ENCODE peak calls at places on chromosomes 1 and 21, in ten cellular contexts. O, Z, H, P, Y, V, W, M, D and Q are unnamed samples.

GRCh38 chr1:240094043-240094722 is 2.5 kb downstream of the FMN2 start:
- DNase-seq in O (no peak), Z (no peak), H (no peak), P (no peak), Y (no peak), V (no peak), W (no peak), M (no peak), D (no peak), Q (no peak)

GRCh38 chr1:162072770-162073169 is 3.3 kb downstream of the NOS1AP start:
- DNase-seq in O (no peak), Z (no peak), H (no peak), P (no peak), Y (no peak), V (no peak), W (no peak), M (no peak), D (no peak), Q (no peak)

GRCh38 chr1:204494281-204495077 is at the start of gene PIK3C2B:
- DNase-seq in O (peak), Z (peak), H (peak), P (peak), Y (no peak), V (peak), W (peak), M (peak), D (peak), Q (peak)

GRCh38 chr1:14738235-14738634 is 139.8 kb downstream of the KAZN start:
- DNase-seq in O (no peak), Z (no peak), H (no peak), P (no peak), Y (no peak), V (no peak), W (peak), M (no peak), D (no peak), Q (no peak)

GRCh38 chr1:162736184-162736583 is 54.3 kb upstream of the HSD17B7 start:
- DNase-seq in O (no peak), Z (no peak), H (no peak), P (no peak), Y (no peak), V (no peak), W (no peak), M (no peak), D (no peak), Q (no peak)

GRCh38 chr1:12057382-12057781 is 5.7 kb upstream of the TNFRSF8 start:
- DNase-seq in O (no peak), Z (no peak), H (no peak), P (no peak), Y (no peak), V (no peak), W (peak), M (no peak), D (no peak), Q (no peak)

GRCh38 chr1:181262069-181262468 is 173.6 kb downstream of the IER5 start:
- DNase-seq in O (no peak), Z (no peak), H (no peak), P (no peak), Y (no peak), V (no peak), W (no peak), M (no peak), D (no peak), Q (no peak)

GRCh38 chr1:238681451-238681850 is 704.9 kb upstream of the CHRM3 start:
- DNase-seq in O (no peak), Z (no peak), H (no peak), P (no peak), Y (no peak), V (no peak), W (no peak), M (peak), D (no peak), Q (no peak)

GRCh38 chr1:103144681-103145080 is 36.4 kb upstream of the COL11A1 start:
- DNase-seq in O (no peak), Z (no peak), H (no peak), P (no peak), Y (no peak), V (no peak), W (no peak), M (no peak), D (no peak), Q (no peak)

GRCh38 chr1:208233546-208233945 is 10.6 kb downstream of the PLXNA2 start:
- DNase-seq in O (peak), Z (no peak), H (peak), P (no peak), Y (no peak), V (no peak), W (no peak), M (no peak), D (peak), Q (no peak)

GRCh38 chr1:86470859-86471258 is 2.1 kb downstream of the CLCA1 start:
- DNase-seq in O (no peak), Z (no peak), H (no peak), P (no peak), Y (no peak), V (no peak), W (no peak), M (no peak), D (no peak), Q (no peak)

GRCh38 chr1:154304664-154305337 is 16.1 kb upstream of the AQP10 start:
- DNase-seq in O (no peak), Z (no peak), H (no peak), P (no peak), Y (no peak), V (no peak), W (peak), M (no peak), D (peak), Q (no peak)

GRCh38 chr1:1420654-1421134 is 382 bp downstream of the ANKRD65 start:
- DNase-seq in O (no peak), Z (no peak), H (no peak), P (no peak), Y (no peak), V (no peak), W (no peak), M (no peak), D (no peak), Q (no peak)

GRCh38 chr1:9629445-9630201 is 21.9 kb upstream of the PIK3CD start:
- DNase-seq in O (no peak), Z (peak), H (no peak), P (no peak), Y (no peak), V (no peak), W (no peak), M (no peak), D (peak), Q (no peak)

GRCh38 chr1:18107671-18108312 is at the start of gene IGSF21:
- DNase-seq in O (peak), Z (no peak), H (peak), P (peak), Y (no peak), V (no peak), W (no peak), M (no peak), D (no peak), Q (no peak)

GRCh38 chr1:119227446-119227845 is 87.0 kb upstream of the WARS2 start:
- DNase-seq in O (peak), Z (no peak), H (no peak), P (no peak), Y (no peak), V (no peak), W (no peak), M (peak), D (no peak), Q (no peak)

GRCh38 chr1:35924838-35925237 is 6.1 kb upstream of the AGO3 start:
- DNase-seq in O (no peak), Z (no peak), H (no peak), P (no peak), Y (no peak), V (no peak), W (no peak), M (no peak), D (no peak), Q (no peak)

GRCh38 chr21:46056450-46056903 is 41.4 kb upstream of the COL6A2 start:
- DNase-seq in O (no peak), Z (no peak), H (no peak), P (no peak), Y (no peak), V (peak), W (no peak), M (peak), D (peak), Q (no peak)

GRCh38 chr1:81158592-81158991 is 642.1 kb upstream of the ADGRL2 start:
- DNase-seq in O (no peak), Z (no peak), H (no peak), P (no peak), Y (no peak), V (no peak), W (no peak), M (peak), D (no peak), Q (no peak)

GRCh38 chr1:7679873-7680790 is 91.0 kb upstream of the VAMP3 start:
- DNase-seq in O (peak), Z (peak), H (peak), P (peak), Y (no peak), V (no peak), W (no peak), M (no peak), D (peak), Q (peak)

GRCh38 chr1:28297826-28298225 is 31.0 kb upstream of the MED18 start:
- DNase-seq in O (no peak), Z (no peak), H (no peak), P (no peak), Y (no peak), V (no peak), W (no peak), M (no peak), D (no peak), Q (no peak)

GRCh38 chr1:95604784-95605183 is 370.8 kb downstream of the RWDD3 start:
- DNase-seq in O (no peak), Z (no peak), H (no peak), P (no peak), Y (no peak), V (no peak), W (no peak), M (no peak), D (no peak), Q (no peak)

GRCh38 chr1:181087400-181087901 is 1.0 kb upstream of the IER5 start:
- DNase-seq in O (no peak), Z (no peak), H (no peak), P (no peak), Y (no peak), V (no peak), W (no peak), M (no peak), D (no peak), Q (no peak)

GRCh38 chr1:11825131-11825530 is 19.1 kb downstream of the CLCN6 start:
- DNase-seq in O (no peak), Z (no peak), H (no peak), P (no peak), Y (no peak), V (peak), W (no peak), M (no peak), D (peak), Q (no peak)

GRCh38 chr21:41411449-41412089 is 14.5 kb upstream of the MX1 start:
- DNase-seq in O (no peak), Z (no peak), H (no peak), P (no peak), Y (no peak), V (no peak), W (peak), M (no peak), D (peak), Q (no peak)

GRCh38 chr21:36297938-36298572 is 21.9 kb upstream of the MORC3 start:
- DNase-seq in O (no peak), Z (peak), H (no peak), P (no peak), Y (peak), V (peak), W (peak), M (no peak), D (peak), Q (no peak)

GRCh38 chr1:4072754-4073153 is 172.7 kb upstream of the C1orf174 start:
- DNase-seq in O (no peak), Z (no peak), H (no peak), P (no peak), Y (no peak), V (peak), W (no peak), M (no peak), D (peak), Q (no peak)

GRCh38 chr1:66397192-66397591 is 136.8 kb upstream of the SGIP1 start:
- DNase-seq in O (no peak), Z (no peak), H (no peak), P (no peak), Y (no peak), V (no peak), W (no peak), M (no peak), D (no peak), Q (no peak)

GRCh38 chr1:150875197-150876110 is 945 bp downstream of the ARNT start:
- DNase-seq in O (peak), Z (peak), H (no peak), P (no peak), Y (no peak), V (no peak), W (no peak), M (no peak), D (no peak), Q (no peak)

GRCh38 chr21:14843991-14844390 is 220.8 kb downstream of the NRIP1 start:
- DNase-seq in O (no peak), Z (no peak), H (no peak), P (no peak), Y (no peak), V (no peak), W (no peak), M (no peak), D (no peak), Q (no peak)

GRCh38 chr1:108107658-108108057 is 92.5 kb downstream of the SLC25A24 start:
- DNase-seq in O (no peak), Z (no peak), H (no peak), P (no peak), Y (peak), V (no peak), W (peak), M (peak), D (no peak), Q (no peak)

GRCh38 chr1:230186003-230186863 is 119.2 kb downstream of the GALNT2 start:
- DNase-seq in O (no peak), Z (no peak), H (peak), P (no peak), Y (peak), V (peak), W (peak), M (peak), D (peak), Q (no peak)

GRCh38 chr1:237296861-237297260 is 254.9 kb downstream of the RYR2 start:
- DNase-seq in O (no peak), Z (no peak), H (no peak), P (no peak), Y (no peak), V (no peak), W (no peak), M (no peak), D (no peak), Q (no peak)

GRCh38 chr21:42841156-42841915 is 38.0 kb downstream of the WDR4 start:
- DNase-seq in O (no peak), Z (no peak), H (peak), P (no peak), Y (no peak), V (peak), W (no peak), M (no peak), D (peak), Q (no peak)

GRCh38 chr1:6221210-6221784 is 14.5 kb downstream of the ICMT start:
- DNase-seq in O (no peak), Z (no peak), H (no peak), P (no peak), Y (no peak), V (no peak), W (no peak), M (no peak), D (no peak), Q (no peak)

GRCh38 chr1:240193699-240194098 is 102.0 kb downstream of the FMN2 start:
- DNase-seq in O (no peak), Z (no peak), H (no peak), P (no peak), Y (no peak), V (no peak), W (no peak), M (peak), D (no peak), Q (no peak)

GRCh38 chr1:32334864-32335618 is 992 bp downstream of the MARCKSL1 start:
- DNase-seq in O (peak), Z (peak), H (peak), P (peak), Y (no peak), V (no peak), W (no peak), M (no peak), D (peak), Q (no peak)

GRCh38 chr1:43274125-43274803 is 4.5 kb downstream of the TMEM125 start:
- DNase-seq in O (no peak), Z (peak), H (no peak), P (no peak), Y (no peak), V (peak), W (peak), M (peak), D (peak), Q (no peak)

GRCh38 chr1:106910798-106911197 is 145.7 kb upstream of the PRMT6 start:
- DNase-seq in O (no peak), Z (no peak), H (no peak), P (no peak), Y (no peak), V (no peak), W (peak), M (no peak), D (no peak), Q (no peak)